ENCODE peak calls at places on chromosomes 5 and 9, in five cellular contexts. One of them, this sample, is unnamed.

GRCh38 chr5:35281613-35282012 is 51.3 kb upstream of the PRLR start:
- DNase-seq in neuronal stem cell: no peak
- DNase-seq in H9: no peak
- DNase-seq in mesenchymal stem cell: no peak
- DNase-seq in H1: no peak
- DNase-seq in this sample: no peak

GRCh38 chr5:179196420-179197079 is 136.4 kb downstream of the ZNF354C start:
- DNase-seq in neuronal stem cell: no peak
- DNase-seq in mesenchymal stem cell: no peak
- DNase-seq in H1: no peak
- DNase-seq in H9: no peak
- DNase-seq in this sample: no peak

GRCh38 chr9:135485832-135486231 is 6.2 kb downstream of the PPP1R26 start:
- DNase-seq in H1: no peak
- DNase-seq in H9: peak; percentile 30
- DNase-seq in neuronal stem cell: no peak
- DNase-seq in mesenchymal stem cell: no peak
- DNase-seq in this sample: no peak

GRCh38 chr9:114092336-114092735 is 6.8 kb downstream of the KIF12 start:
- DNase-seq in H1: no peak
- DNase-seq in neuronal stem cell: no peak
- DNase-seq in mesenchymal stem cell: no peak
- DNase-seq in H9: no peak
- DNase-seq in this sample: no peak

GRCh38 chr5:149898811-149899210 is 45.8 kb downstream of the PDE6A start:
- DNase-seq in neuronal stem cell: no peak
- DNase-seq in mesenchymal stem cell: no peak
- DNase-seq in H9: no peak
- DNase-seq in H1: no peak
- DNase-seq in this sample: no peak

GRCh38 chr5:21802869-21803490 is 1050.2 kb downstream of the CDH12 start:
- DNase-seq in neuronal stem cell: peak; percentile 9
- DNase-seq in mesenchymal stem cell: peak; percentile 38
- DNase-seq in H1: no peak
- DNase-seq in H9: no peak
- DNase-seq in this sample: no peak

GRCh38 chr9:93591706-93592388 is 15.5 kb downstream of the PHF2 start:
- DNase-seq in H9: no peak
- DNase-seq in H1: peak; percentile 45
- DNase-seq in mesenchymal stem cell: no peak
- DNase-seq in neuronal stem cell: no peak
- DNase-seq in this sample: peak; percentile 21

GRCh38 chr9:109771796-109772525 is 8.0 kb upstream of the PALM2AKAP2 start:
- DNase-seq in neuronal stem cell: no peak
- DNase-seq in H1: no peak
- DNase-seq in H9: no peak
- DNase-seq in mesenchymal stem cell: peak; percentile 65
- DNase-seq in this sample: no peak

GRCh38 chr5:100790170-100790665 is 112.9 kb downstream of the ST8SIA4 start:
- DNase-seq in neuronal stem cell: peak; percentile 38
- DNase-seq in mesenchymal stem cell: no peak
- DNase-seq in H9: peak; percentile 49
- DNase-seq in H1: peak; percentile 55
- DNase-seq in this sample: peak; percentile 51

GRCh38 chr5:128225245-128226030 is 141.9 kb downstream of the SLC12A2 start:
- DNase-seq in H1: no peak
- DNase-seq in H9: no peak
- DNase-seq in mesenchymal stem cell: no peak
- DNase-seq in neuronal stem cell: no peak
- DNase-seq in this sample: no peak

GRCh38 chr5:76555114-76555513 is 68.1 kb downstream of the F2RL2 start:
- DNase-seq in H9: no peak
- DNase-seq in mesenchymal stem cell: no peak
- DNase-seq in H1: no peak
- DNase-seq in neuronal stem cell: no peak
- DNase-seq in this sample: no peak

GRCh38 chr9:114396558-114397218 is 8.9 kb upstream of the AKNA start:
- DNase-seq in H9: no peak
- DNase-seq in mesenchymal stem cell: peak; percentile 89
- DNase-seq in H1: no peak
- DNase-seq in neuronal stem cell: no peak
- DNase-seq in this sample: no peak

GRCh38 chr9:91427873-91428272 is 4.2 kb upstream of the NFIL3 start:
- DNase-seq in H9: no peak
- DNase-seq in H1: no peak
- DNase-seq in mesenchymal stem cell: no peak
- DNase-seq in neuronal stem cell: no peak
- DNase-seq in this sample: peak; percentile 28

DNA sequence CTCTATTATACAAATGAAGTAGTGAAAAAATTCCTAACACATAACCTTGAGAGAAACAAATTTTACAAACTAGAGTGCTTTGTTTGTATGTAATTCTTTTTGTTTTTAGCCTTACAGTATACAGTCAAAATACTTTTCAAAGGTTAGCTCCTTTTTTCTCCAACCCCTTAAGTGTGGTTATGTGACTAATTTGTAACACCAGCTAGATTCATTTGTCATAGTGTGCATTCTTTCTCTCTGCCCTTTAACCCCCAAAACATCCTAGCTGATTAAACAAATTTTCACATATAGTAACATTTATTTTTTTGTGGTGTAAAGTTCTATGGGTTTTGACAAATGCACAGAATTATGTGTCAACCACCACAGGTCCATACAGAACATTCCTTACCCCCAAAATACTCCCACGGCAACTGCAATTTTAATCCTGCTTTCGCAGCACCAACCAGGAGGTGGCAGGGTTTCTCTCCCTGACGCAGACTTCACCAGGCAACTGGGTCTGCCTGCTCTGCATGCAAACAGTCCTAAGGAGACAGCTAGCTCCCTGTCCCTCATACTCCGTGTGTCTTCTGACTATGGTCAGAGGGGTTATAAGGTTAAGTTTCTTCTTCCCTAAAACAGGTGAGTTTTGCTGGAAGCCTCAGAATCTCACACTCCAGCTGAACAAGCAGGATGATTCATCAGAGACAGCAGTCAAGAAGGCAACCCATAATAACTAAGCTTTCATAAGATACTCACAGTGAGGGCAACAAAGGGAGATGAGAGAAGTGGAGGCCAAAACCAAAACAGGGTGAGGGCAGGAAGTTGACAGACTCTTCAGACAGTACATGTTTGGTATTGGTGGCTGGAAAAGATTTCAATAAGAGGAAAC is 44.5 kb upstream of the NR5A1 start:
- DNase-seq in H1: peak; percentile 78
- DNase-seq in mesenchymal stem cell: peak; percentile 79
- DNase-seq in neuronal stem cell: peak; percentile 35
- DNase-seq in H9: peak; percentile 76
- DNase-seq in this sample: peak; percentile 73
- H2AFZ ChIP-seq in H1: no peak overlapping the region
- H2AFZ ChIP-seq in mesenchymal stem cell: no peak overlapping the region
- H2AFZ ChIP-seq in neuronal stem cell: peak overlapping the region; percentile 10
- H2AFZ ChIP-seq in H9: no peak overlapping the region
- H2AFZ ChIP-seq in this sample: no peak overlapping the region

DNA sequence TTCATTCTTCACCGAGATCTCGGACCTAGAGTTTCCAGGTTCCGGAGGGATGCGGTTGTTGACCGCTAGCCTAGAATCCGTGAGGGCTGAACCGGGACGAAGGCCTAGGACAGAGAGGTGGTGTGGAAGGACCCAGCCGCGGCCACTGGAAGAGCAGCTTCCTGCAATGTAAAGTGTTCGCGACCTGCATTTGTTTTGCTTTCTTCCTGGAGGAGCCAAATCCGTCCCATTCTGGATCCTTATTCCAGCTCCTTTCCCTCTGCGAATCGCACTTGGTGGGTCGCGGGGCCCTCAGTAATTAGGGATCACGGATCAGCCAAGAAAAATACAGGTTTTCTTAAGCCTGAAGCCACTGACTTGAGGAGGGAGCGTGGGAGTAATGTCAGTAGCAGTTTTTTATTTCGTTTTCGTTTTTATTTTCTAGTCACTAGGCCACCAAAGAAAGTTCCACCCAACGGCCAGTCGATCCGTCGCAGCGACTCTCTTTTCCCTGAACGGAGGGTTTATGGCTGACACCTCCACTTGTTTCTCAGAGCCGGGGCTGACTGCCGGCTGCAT is 48.6 kb downstream of the ANXA2R start:
- DNase-seq in mesenchymal stem cell: no peak
- DNase-seq in H1: no peak
- DNase-seq in neuronal stem cell: no peak
- DNase-seq in H9: peak; percentile 32
- DNase-seq in this sample: no peak
- H3K14ac ChIP-seq in mesenchymal stem cell: peak overlapping the region; percentile 1
- H3K14ac ChIP-seq in H1: no peak overlapping the region
- H3K14ac ChIP-seq in neuronal stem cell: no peak overlapping the region
- H3K14ac ChIP-seq in H9: no peak overlapping the region
- H3K14ac ChIP-seq in this sample: no peak overlapping the region

DNA sequence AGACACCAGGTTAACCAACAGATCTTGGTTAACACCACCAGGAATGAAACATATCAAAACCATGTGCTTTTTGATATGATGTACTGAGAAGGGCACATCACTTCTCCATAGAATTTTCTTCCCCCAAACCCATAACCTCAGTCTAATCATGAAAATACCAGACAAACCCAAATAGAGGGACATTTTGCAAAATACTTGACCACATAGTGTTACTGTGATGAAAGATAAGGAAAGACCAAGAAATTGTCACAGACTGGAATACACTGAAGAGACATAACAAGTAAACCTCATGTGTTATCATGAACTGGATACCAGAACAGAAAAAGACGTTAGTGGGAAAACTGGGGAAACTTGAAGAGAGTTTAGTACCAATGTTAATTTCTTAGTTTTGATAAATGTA is 74.9 kb upstream of the VCAN start:
- DNase-seq in H1: no peak
- DNase-seq in mesenchymal stem cell: no peak
- DNase-seq in H9: no peak
- DNase-seq in neuronal stem cell: no peak
- DNase-seq in this sample: no peak
- H2BK12ac ChIP-seq in H1: no peak overlapping the region
- H2BK12ac ChIP-seq in mesenchymal stem cell: no peak overlapping the region
- H2BK12ac ChIP-seq in H9: no peak overlapping the region
- H2BK12ac ChIP-seq in neuronal stem cell: no peak overlapping the region
- H2BK12ac ChIP-seq in this sample: no peak overlapping the region

GRCh38 chr5:62199792-62200716 is 106.0 kb upstream of the KIF2A start:
- DNase-seq in H9: no peak
- DNase-seq in mesenchymal stem cell: no peak
- DNase-seq in H1: no peak
- DNase-seq in neuronal stem cell: no peak
- DNase-seq in this sample: no peak
- H2AFZ ChIP-seq in H9: no peak overlapping the region
- H2AFZ ChIP-seq in mesenchymal stem cell: no peak overlapping the region
- H2AFZ ChIP-seq in H1: no peak overlapping the region
- H2AFZ ChIP-seq in neuronal stem cell: no peak overlapping the region
- H2AFZ ChIP-seq in this sample: no peak overlapping the region

DNA sequence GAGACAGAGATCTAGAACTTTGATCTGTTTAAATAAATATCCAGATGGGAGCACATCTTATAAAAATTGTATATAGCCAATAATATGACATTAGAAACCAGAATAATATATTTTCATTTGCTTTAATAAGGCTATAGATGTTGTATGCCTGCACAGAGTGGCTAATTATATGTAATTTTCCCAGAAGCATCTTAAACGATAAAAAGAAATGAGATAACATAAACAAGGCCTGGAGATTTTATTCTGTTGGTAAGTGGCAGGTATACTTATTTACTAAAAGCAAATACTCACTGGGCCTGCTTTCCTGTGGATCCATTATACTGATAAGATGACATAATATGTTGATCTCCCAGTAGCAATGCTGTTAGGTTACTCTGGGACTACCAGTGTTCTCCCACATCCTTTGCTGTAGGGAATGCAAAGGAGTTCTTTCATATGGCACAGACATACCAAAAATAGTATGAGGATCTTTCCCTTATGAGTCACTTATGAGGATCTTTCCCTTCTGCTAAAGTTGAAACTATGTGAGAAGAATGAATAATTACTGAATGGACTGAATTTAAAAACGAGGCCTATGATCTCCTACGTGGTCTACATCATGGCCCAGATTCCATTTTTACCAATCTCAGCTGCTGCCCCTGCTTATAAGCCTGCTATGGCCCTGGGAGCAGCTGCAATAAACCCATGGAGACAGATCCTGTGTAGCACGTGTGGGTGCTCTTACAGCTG is 112.1 kb downstream of the NUDT12 start:
- DNase-seq in H9: no peak
- DNase-seq in neuronal stem cell: no peak
- DNase-seq in mesenchymal stem cell: peak; percentile 58
- DNase-seq in H1: no peak
- DNase-seq in this sample: peak; percentile 94
- H3K14ac ChIP-seq in H9: no peak overlapping the region
- H3K14ac ChIP-seq in neuronal stem cell: no peak overlapping the region
- H3K14ac ChIP-seq in mesenchymal stem cell: no peak overlapping the region
- H3K14ac ChIP-seq in H1: no peak overlapping the region
- H3K14ac ChIP-seq in this sample: peak overlapping the region; percentile 46

GRCh38 chr9:128886211-128886826 is 4.4 kb downstream of the LRRC8A start:
- DNase-seq in H1: no peak
- DNase-seq in mesenchymal stem cell: peak; percentile 30
- DNase-seq in neuronal stem cell: no peak
- DNase-seq in H9: no peak
- DNase-seq in this sample: no peak
- H2BK12ac ChIP-seq in H1: peak overlapping the region; percentile 60
- H2BK12ac ChIP-seq in mesenchymal stem cell: no peak overlapping the region
- H2BK12ac ChIP-seq in neuronal stem cell: no peak overlapping the region
- H2BK12ac ChIP-seq in H9: no peak overlapping the region
- H2BK12ac ChIP-seq in this sample: no peak overlapping the region

GRCh38 chr5:5420251-5420650 is 2.2 kb upstream of the ICE1 start:
- DNase-seq in H9: no peak
- DNase-seq in mesenchymal stem cell: no peak
- DNase-seq in neuronal stem cell: no peak
- DNase-seq in H1: no peak
- DNase-seq in this sample: peak; percentile 15

GRCh38 chr5:5422819-5423515 is 490 bp downstream of the ICE1 start:
- DNase-seq in mesenchymal stem cell: peak; percentile 24
- DNase-seq in H9: no peak
- DNase-seq in neuronal stem cell: no peak
- DNase-seq in H1: no peak
- DNase-seq in this sample: peak; percentile 41

GRCh38 chr5:5424736-5425135 is 2.3 kb downstream of the ICE1 start:
- DNase-seq in mesenchymal stem cell: no peak
- DNase-seq in H9: no peak
- DNase-seq in neuronal stem cell: no peak
- DNase-seq in H1: no peak
- DNase-seq in this sample: no peak

GRCh38 chr5:5421149-5421960 is 1.1 kb upstream of the ICE1 start:
- DNase-seq in H9: no peak
- DNase-seq in mesenchymal stem cell: no peak
- DNase-seq in neuronal stem cell: peak; percentile 12
- DNase-seq in H1: no peak
- DNase-seq in this sample: peak; percentile 24

GRCh38 chr5:5421961-5422818 is at the start of gene ICE1:
- DNase-seq in H1: peak; percentile 95
- DNase-seq in H9: peak; percentile 99
- DNase-seq in neuronal stem cell: peak; percentile 97
- DNase-seq in mesenchymal stem cell: peak; percentile 98
- DNase-seq in this sample: peak; percentile 99
- H2AFZ ChIP-seq in H1: peak within 1 kb of the TSS; percentile 88
- H2AFZ ChIP-seq in H9: no peak within 1 kb of the TSS
- H2AFZ ChIP-seq in neuronal stem cell: peak within 1 kb of the TSS; percentile 86
- H2AFZ ChIP-seq in mesenchymal stem cell: peak within 1 kb of the TSS; percentile 57
- H2AFZ ChIP-seq in this sample: peak within 1 kb of the TSS; percentile 77

DNA sequence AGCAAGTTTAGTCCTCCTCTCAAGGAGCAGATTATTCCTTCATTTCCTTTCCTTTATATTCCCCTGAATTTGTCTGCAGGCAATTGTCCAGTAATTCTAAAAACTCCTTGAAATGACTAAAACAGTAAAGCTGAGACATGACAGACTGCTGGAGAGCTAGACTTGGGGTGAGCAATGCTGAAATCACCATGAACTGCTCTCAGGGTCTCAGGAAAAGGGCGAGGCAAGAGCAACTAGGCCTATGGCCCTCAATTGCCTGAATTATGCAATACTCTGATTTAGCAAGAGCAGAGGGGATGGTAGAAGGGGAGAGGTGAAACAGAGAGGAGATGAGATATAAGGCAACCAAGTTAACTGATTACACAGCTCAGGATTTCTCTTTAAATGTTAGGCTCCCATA is 172.9 kb upstream of the NREP start:
- DNase-seq in mesenchymal stem cell: peak; percentile 77
- DNase-seq in H1: no peak
- DNase-seq in H9: no peak
- DNase-seq in neuronal stem cell: no peak
- DNase-seq in this sample: no peak
- H3K14ac ChIP-seq in mesenchymal stem cell: no peak overlapping the region
- H3K14ac ChIP-seq in H1: no peak overlapping the region
- H3K14ac ChIP-seq in H9: no peak overlapping the region
- H3K14ac ChIP-seq in neuronal stem cell: no peak overlapping the region
- H3K14ac ChIP-seq in this sample: no peak overlapping the region